ENCODE peak calls at places on chromosomes 2 and 18, in nine cellular contexts. One of them, this sample, is unnamed.

GRCh38 chr2:239881561-239882320 is 143.4 kb downstream of the NDUFA10 start:
- DNase-seq in GM12865: no peak
- DNase-seq in CD8-positive, alpha-beta T cell: no peak
- DNase-seq in foreskin fibroblast: peak; percentile 3
- DNase-seq in chondrocyte: no peak
- DNase-seq in right atrium auricular region: peak; percentile 58
- DNase-seq in fibroblast of lung: no peak
- DNase-seq in fibroblast of the aortic adventitia: peak; percentile 74
- DNase-seq in colonic mucosa: peak; percentile 15
- DNase-seq in this sample: peak; percentile 21

GRCh38 chr2:218953366-218953954 is 6.0 kb upstream of the CDK5R2 start:
- DNase-seq in GM12865: no peak
- DNase-seq in CD8-positive, alpha-beta T cell: no peak
- DNase-seq in foreskin fibroblast: no peak
- DNase-seq in chondrocyte: no peak
- DNase-seq in right atrium auricular region: no peak
- DNase-seq in fibroblast of lung: no peak
- DNase-seq in fibroblast of the aortic adventitia: no peak
- DNase-seq in colonic mucosa: no peak
- DNase-seq in this sample: no peak

GRCh38 chr2:105582952-105583660 is 161.6 kb upstream of the NCK2 start:
- DNase-seq in GM12865: no peak
- DNase-seq in CD8-positive, alpha-beta T cell: no peak
- DNase-seq in foreskin fibroblast: no peak
- DNase-seq in chondrocyte: no peak
- DNase-seq in right atrium auricular region: no peak
- DNase-seq in fibroblast of lung: no peak
- DNase-seq in fibroblast of the aortic adventitia: no peak
- DNase-seq in colonic mucosa: peak; percentile 81
- DNase-seq in this sample: no peak

GRCh38 chr2:109689973-109690372 is 75.8 kb downstream of the SOWAHC start:
- DNase-seq in GM12865: no peak
- DNase-seq in CD8-positive, alpha-beta T cell: no peak
- DNase-seq in foreskin fibroblast: no peak
- DNase-seq in chondrocyte: no peak
- DNase-seq in right atrium auricular region: no peak
- DNase-seq in fibroblast of lung: no peak
- DNase-seq in fibroblast of the aortic adventitia: no peak
- DNase-seq in colonic mucosa: no peak
- DNase-seq in this sample: no peak

GRCh38 chr2:128506534-128506933 is 187.9 kb upstream of the HS6ST1 start:
- DNase-seq in GM12865: no peak
- DNase-seq in CD8-positive, alpha-beta T cell: no peak
- DNase-seq in foreskin fibroblast: no peak
- DNase-seq in chondrocyte: no peak
- DNase-seq in right atrium auricular region: no peak
- DNase-seq in fibroblast of lung: no peak
- DNase-seq in fibroblast of the aortic adventitia: no peak
- DNase-seq in colonic mucosa: no peak
- DNase-seq in this sample: no peak

GRCh38 chr2:18829331-18829902 is 240.0 kb upstream of the NT5C1B start:
- DNase-seq in GM12865: no peak
- DNase-seq in CD8-positive, alpha-beta T cell: no peak
- DNase-seq in foreskin fibroblast: peak; percentile 69
- DNase-seq in chondrocyte: no peak
- DNase-seq in right atrium auricular region: no peak
- DNase-seq in fibroblast of lung: peak; percentile 18
- DNase-seq in fibroblast of the aortic adventitia: peak; percentile 78
- DNase-seq in colonic mucosa: no peak
- DNase-seq in this sample: no peak

GRCh38 chr2:236541008-236541562 is 28.5 kb upstream of the ACKR3 start:
- DNase-seq in GM12865: no peak
- DNase-seq in CD8-positive, alpha-beta T cell: no peak
- DNase-seq in foreskin fibroblast: no peak
- DNase-seq in chondrocyte: no peak
- DNase-seq in right atrium auricular region: no peak
- DNase-seq in fibroblast of lung: no peak
- DNase-seq in fibroblast of the aortic adventitia: no peak
- DNase-seq in colonic mucosa: no peak
- DNase-seq in this sample: no peak

GRCh38 chr18:31741096-31741735 is 19.5 kb downstream of the SLC25A52 start:
- DNase-seq in GM12865: peak; percentile 59
- DNase-seq in CD8-positive, alpha-beta T cell: peak; percentile 70
- DNase-seq in foreskin fibroblast: no peak
- DNase-seq in chondrocyte: no peak
- DNase-seq in right atrium auricular region: peak; percentile 65
- DNase-seq in fibroblast of lung: peak; percentile 49
- DNase-seq in fibroblast of the aortic adventitia: peak; percentile 61
- DNase-seq in colonic mucosa: peak; percentile 48
- DNase-seq in this sample: no peak

GRCh38 chr2:184765048-184765881 is 166.9 kb downstream of the ZNF804A start:
- DNase-seq in GM12865: no peak
- DNase-seq in CD8-positive, alpha-beta T cell: no peak
- DNase-seq in foreskin fibroblast: no peak
- DNase-seq in chondrocyte: no peak
- DNase-seq in right atrium auricular region: no peak
- DNase-seq in fibroblast of lung: no peak
- DNase-seq in fibroblast of the aortic adventitia: no peak
- DNase-seq in colonic mucosa: no peak
- DNase-seq in this sample: no peak

GRCh38 chr2:26008851-26009566 is 24.9 kb upstream of the RAB10 start:
- DNase-seq in GM12865: peak; percentile 21
- DNase-seq in CD8-positive, alpha-beta T cell: no peak
- DNase-seq in foreskin fibroblast: peak; percentile 94
- DNase-seq in chondrocyte: no peak
- DNase-seq in right atrium auricular region: peak; percentile 81
- DNase-seq in fibroblast of lung: peak; percentile 90
- DNase-seq in fibroblast of the aortic adventitia: peak; percentile 96
- DNase-seq in colonic mucosa: peak; percentile 78
- DNase-seq in this sample: no peak

GRCh38 chr2:229425573-229425972 is 154.5 kb upstream of the PID1 start:
- DNase-seq in GM12865: no peak
- DNase-seq in CD8-positive, alpha-beta T cell: no peak
- DNase-seq in foreskin fibroblast: no peak
- DNase-seq in chondrocyte: no peak
- DNase-seq in right atrium auricular region: no peak
- DNase-seq in fibroblast of lung: no peak
- DNase-seq in fibroblast of the aortic adventitia: no peak
- DNase-seq in colonic mucosa: no peak
- DNase-seq in this sample: no peak

GRCh38 chr2:133954636-133955035 is 299.2 kb upstream of the MGAT5 start:
- DNase-seq in GM12865: no peak
- DNase-seq in CD8-positive, alpha-beta T cell: no peak
- DNase-seq in foreskin fibroblast: no peak
- DNase-seq in chondrocyte: no peak
- DNase-seq in right atrium auricular region: no peak
- DNase-seq in fibroblast of lung: no peak
- DNase-seq in fibroblast of the aortic adventitia: no peak
- DNase-seq in colonic mucosa: no peak
- DNase-seq in this sample: no peak

GRCh38 chr18:34661464-34662087 is 48.5 kb upstream of the DTNA start:
- DNase-seq in GM12865: peak; percentile 52
- DNase-seq in CD8-positive, alpha-beta T cell: no peak
- DNase-seq in foreskin fibroblast: peak; percentile 46
- DNase-seq in chondrocyte: no peak
- DNase-seq in right atrium auricular region: no peak
- DNase-seq in fibroblast of lung: peak; percentile 65
- DNase-seq in fibroblast of the aortic adventitia: peak; percentile 63
- DNase-seq in colonic mucosa: no peak
- DNase-seq in this sample: peak; percentile 25

GRCh38 chr2:110732422-110733413 is at the start of gene ACOXL:
- DNase-seq in GM12865: no peak
- DNase-seq in CD8-positive, alpha-beta T cell: no peak
- DNase-seq in foreskin fibroblast: no peak
- DNase-seq in chondrocyte: no peak
- DNase-seq in right atrium auricular region: no peak
- DNase-seq in fibroblast of lung: no peak
- DNase-seq in fibroblast of the aortic adventitia: no peak
- DNase-seq in colonic mucosa: peak; percentile 84
- DNase-seq in this sample: peak; percentile 48

GRCh38 chr2:117785740-117786139 is 28.8 kb upstream of the DDX18 start:
- DNase-seq in GM12865: peak; percentile 59
- DNase-seq in CD8-positive, alpha-beta T cell: no peak
- DNase-seq in foreskin fibroblast: peak; percentile 10
- DNase-seq in chondrocyte: no peak
- DNase-seq in right atrium auricular region: no peak
- DNase-seq in fibroblast of lung: peak; percentile 53
- DNase-seq in fibroblast of the aortic adventitia: peak; percentile 53
- DNase-seq in colonic mucosa: peak; percentile 41
- DNase-seq in this sample: peak; percentile 34

GRCh38 chr2:241772063-241772499 is 4.5 kb upstream of the GAL3ST2 start:
- DNase-seq in GM12865: peak; percentile 88
- DNase-seq in CD8-positive, alpha-beta T cell: peak; percentile 43
- DNase-seq in foreskin fibroblast: no peak
- DNase-seq in chondrocyte: no peak
- DNase-seq in right atrium auricular region: peak; percentile 46
- DNase-seq in fibroblast of lung: no peak
- DNase-seq in fibroblast of the aortic adventitia: no peak
- DNase-seq in colonic mucosa: no peak
- DNase-seq in this sample: no peak

GRCh38 chr2:95349568-95350319 is 52.6 kb downstream of the KCNIP3 start:
- DNase-seq in GM12865: no peak
- DNase-seq in CD8-positive, alpha-beta T cell: no peak
- DNase-seq in foreskin fibroblast: no peak
- DNase-seq in chondrocyte: no peak
- DNase-seq in right atrium auricular region: no peak
- DNase-seq in fibroblast of lung: no peak
- DNase-seq in fibroblast of the aortic adventitia: no peak
- DNase-seq in colonic mucosa: peak; percentile 13
- DNase-seq in this sample: no peak

GRCh38 chr2:149650006-149650405 is 62.4 kb upstream of the MMADHC start:
- DNase-seq in GM12865: no peak
- DNase-seq in CD8-positive, alpha-beta T cell: no peak
- DNase-seq in foreskin fibroblast: peak; percentile 48
- DNase-seq in chondrocyte: no peak
- DNase-seq in right atrium auricular region: no peak
- DNase-seq in fibroblast of lung: peak; percentile 69
- DNase-seq in fibroblast of the aortic adventitia: peak; percentile 53
- DNase-seq in colonic mucosa: no peak
- DNase-seq in this sample: no peak

GRCh38 chr18:59426855-59427254 is 67.8 kb upstream of the LMAN1 start:
- DNase-seq in GM12865: no peak
- DNase-seq in CD8-positive, alpha-beta T cell: no peak
- DNase-seq in foreskin fibroblast: no peak
- DNase-seq in chondrocyte: no peak
- DNase-seq in right atrium auricular region: no peak
- DNase-seq in fibroblast of lung: no peak
- DNase-seq in fibroblast of the aortic adventitia: no peak
- DNase-seq in colonic mucosa: no peak
- DNase-seq in this sample: no peak

GRCh38 chr2:160209457-160209856 is 9.4 kb upstream of the ITGB6 start:
- DNase-seq in GM12865: peak; percentile 39
- DNase-seq in CD8-positive, alpha-beta T cell: no peak
- DNase-seq in foreskin fibroblast: peak; percentile 93
- DNase-seq in chondrocyte: no peak
- DNase-seq in right atrium auricular region: no peak
- DNase-seq in fibroblast of lung: peak; percentile 51
- DNase-seq in fibroblast of the aortic adventitia: peak; percentile 96
- DNase-seq in colonic mucosa: no peak
- DNase-seq in this sample: no peak
- TF ChIP-seq CTCF in GM12865: no peak
- TF ChIP-seq CTCF in CD8-positive, alpha-beta T cell: no peak
- TF ChIP-seq CTCF in foreskin fibroblast: peak; percentile 14
- TF ChIP-seq CTCF in chondrocyte: no peak
- TF ChIP-seq CTCF in right atrium auricular region: no peak
- TF ChIP-seq CTCF in fibroblast of lung: no peak
- TF ChIP-seq CTCF in fibroblast of the aortic adventitia: no peak
- TF ChIP-seq CTCF in colonic mucosa: no peak
- TF ChIP-seq CTCF in this sample: no peak

DNA sequence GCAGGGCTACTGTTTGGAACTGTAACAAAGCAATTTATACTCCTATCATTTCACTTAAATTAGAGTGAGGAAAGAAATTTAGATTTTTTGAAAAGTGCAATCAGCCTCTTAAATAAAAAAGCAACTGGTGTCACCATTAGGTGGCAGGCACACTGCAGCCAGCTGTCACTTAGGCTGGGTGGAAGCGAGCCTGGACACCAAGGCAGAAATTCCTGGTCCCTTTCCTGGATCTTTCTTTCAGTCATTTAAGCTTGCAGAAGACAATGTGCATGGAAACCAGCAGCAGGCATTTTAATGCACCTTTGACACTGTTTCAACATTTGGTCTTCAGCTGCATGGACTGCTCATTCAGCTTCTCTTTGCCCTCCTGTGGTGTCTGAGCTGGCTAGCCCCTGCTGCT is 61.0 kb downstream of the AQP4 start:
- DNase-seq in GM12865: peak; percentile 15
- DNase-seq in CD8-positive, alpha-beta T cell: no peak
- DNase-seq in foreskin fibroblast: no peak
- DNase-seq in chondrocyte: no peak
- DNase-seq in right atrium auricular region: no peak
- DNase-seq in fibroblast of lung: no peak
- DNase-seq in fibroblast of the aortic adventitia: no peak
- DNase-seq in colonic mucosa: no peak
- DNase-seq in this sample: no peak
- TF ChIP-seq CTCF in GM12865: peak; percentile 25
- TF ChIP-seq CTCF in CD8-positive, alpha-beta T cell: no peak
- TF ChIP-seq CTCF in foreskin fibroblast: no peak
- TF ChIP-seq CTCF in chondrocyte: peak; percentile 66
- TF ChIP-seq CTCF in right atrium auricular region: no peak
- TF ChIP-seq CTCF in fibroblast of lung: no peak
- TF ChIP-seq CTCF in fibroblast of the aortic adventitia: no peak
- TF ChIP-seq CTCF in colonic mucosa: no peak
- TF ChIP-seq CTCF in this sample: no peak

DNA sequence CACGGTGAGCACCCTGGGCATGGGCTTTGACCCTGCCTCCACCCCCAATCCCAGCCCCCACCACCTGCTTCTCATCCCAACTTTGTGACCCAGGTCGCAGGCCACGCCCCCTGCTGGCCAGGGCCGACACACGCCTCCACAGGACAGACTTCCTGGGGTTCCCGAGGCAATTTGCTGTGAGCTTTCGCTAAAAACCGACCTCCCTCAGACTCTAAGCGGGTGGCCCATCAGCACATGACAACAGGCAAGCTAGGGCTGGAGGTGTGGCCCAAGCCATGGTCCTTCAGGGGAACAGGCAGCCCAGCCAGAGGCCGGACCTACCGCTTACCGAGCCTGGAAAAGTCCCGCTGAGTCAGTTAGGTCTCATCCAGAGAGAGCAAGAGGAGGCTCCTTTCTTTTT is 31.9 kb downstream of the C1QL2 start:
- DNase-seq in GM12865: peak; percentile 35
- DNase-seq in CD8-positive, alpha-beta T cell: peak; percentile 57
- DNase-seq in foreskin fibroblast: peak; percentile 1
- DNase-seq in chondrocyte: no peak
- DNase-seq in right atrium auricular region: no peak
- DNase-seq in fibroblast of lung: no peak
- DNase-seq in fibroblast of the aortic adventitia: no peak
- DNase-seq in colonic mucosa: peak; percentile 32
- DNase-seq in this sample: peak; percentile 73
- TF ChIP-seq CTCF in GM12865: peak; percentile 77
- TF ChIP-seq CTCF in CD8-positive, alpha-beta T cell: peak; percentile 21
- TF ChIP-seq CTCF in foreskin fibroblast: peak; percentile 49
- TF ChIP-seq CTCF in chondrocyte: peak; percentile 67
- TF ChIP-seq CTCF in right atrium auricular region: no peak
- TF ChIP-seq CTCF in fibroblast of lung: no peak
- TF ChIP-seq CTCF in fibroblast of the aortic adventitia: peak; percentile 43
- TF ChIP-seq CTCF in colonic mucosa: peak; percentile 55
- TF ChIP-seq CTCF in this sample: peak; percentile 69

DNA sequence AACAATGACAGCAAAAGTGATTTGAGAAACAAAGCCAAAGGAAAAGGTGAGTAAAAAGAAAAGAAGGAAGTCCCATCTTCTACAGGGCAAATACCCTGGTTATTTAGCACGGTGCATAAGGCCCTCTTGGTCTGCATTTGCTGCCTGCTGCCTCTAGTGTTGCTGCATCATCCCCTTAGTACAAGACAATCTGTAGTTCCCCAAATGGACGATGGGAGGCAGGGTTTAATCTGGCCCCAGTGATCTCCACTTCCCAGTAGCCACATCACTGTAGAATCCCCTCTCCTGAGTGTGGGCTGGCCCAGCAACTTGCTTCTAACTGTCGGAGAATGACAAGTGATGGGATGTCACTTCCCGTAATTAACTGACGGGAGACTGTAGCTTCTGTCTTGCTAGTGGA is 85.1 kb downstream of the CTAGE1 start:
- DNase-seq in GM12865: peak; percentile 33
- DNase-seq in CD8-positive, alpha-beta T cell: no peak
- DNase-seq in foreskin fibroblast: no peak
- DNase-seq in chondrocyte: no peak
- DNase-seq in right atrium auricular region: no peak
- DNase-seq in fibroblast of lung: no peak
- DNase-seq in fibroblast of the aortic adventitia: no peak
- DNase-seq in colonic mucosa: no peak
- DNase-seq in this sample: no peak
- TF ChIP-seq CTCF in GM12865: peak; percentile 19
- TF ChIP-seq CTCF in CD8-positive, alpha-beta T cell: no peak
- TF ChIP-seq CTCF in foreskin fibroblast: peak; percentile 4
- TF ChIP-seq CTCF in chondrocyte: peak; percentile 33
- TF ChIP-seq CTCF in right atrium auricular region: no peak
- TF ChIP-seq CTCF in fibroblast of lung: no peak
- TF ChIP-seq CTCF in fibroblast of the aortic adventitia: peak; percentile 10
- TF ChIP-seq CTCF in colonic mucosa: no peak
- TF ChIP-seq CTCF in this sample: no peak

This sample was measured in GM13976.